ENCODE peak calls at places on chromosomes 16 and 17, in eight cellular contexts. X is A549, S is SJCRH30, W is HAP-1, J is AG09309, V is foreskin fibroblast, I is AG04450, H is fibroblast of pulmonary artery. L is an unnamed sample.

GRCh38 chr17:65278050-65278819 is 141.1 kb downstream of the RGS9 start:
- DNase-seq in X (peak), S (peak), W (peak), J (no peak), V (peak), I (no peak), H (peak), L (peak)

GRCh38 chr17:55152236-55152635 is 112.5 kb upstream of the HLF start:
- DNase-seq in X (no peak), S (no peak), W (no peak), J (no peak), V (no peak), I (no peak), H (peak), L (peak)

GRCh38 chr17:37770631-37771518 is 26.0 kb upstream of the HNF1B start:
- DNase-seq in X (peak), S (peak), W (peak), J (no peak), V (peak), I (no peak), H (peak), L (peak)

GRCh38 chr17:9235346-9235745 is 214.0 kb downstream of the NTN1 start:
- DNase-seq in X (no peak), S (no peak), W (no peak), J (no peak), V (no peak), I (no peak), H (no peak), L (no peak)

GRCh38 chr17:81910840-81911276 is 341 bp downstream of the PCYT2 start:
- DNase-seq in X (no peak), S (peak), W (peak), J (no peak), V (peak), I (no peak), H (no peak), L (no peak)

GRCh38 chr17:63914471-63914870 is 3.4 kb upstream of the CSHL1 start:
- DNase-seq in X (no peak), S (no peak), W (no peak), J (no peak), V (no peak), I (no peak), H (no peak), L (no peak)

GRCh38 chr16:28311913-28312312 is 19.6 kb downstream of the SBK1 start:
- DNase-seq in X (no peak), S (no peak), W (no peak), J (no peak), V (no peak), I (no peak), H (no peak), L (no peak)

GRCh38 chr17:54870671-54871175 is 29.9 kb upstream of the TOM1L1 start:
- DNase-seq in X (no peak), S (no peak), W (no peak), J (no peak), V (no peak), I (no peak), H (no peak), L (no peak)

GRCh38 chr17:41360291-41360995 is 9.2 kb downstream of the KRT33B start:
- DNase-seq in X (no peak), S (no peak), W (no peak), J (peak), V (peak), I (no peak), H (peak), L (peak)

GRCh38 chr17:82116246-82116645 is 18.2 kb upstream of the FASN start:
- DNase-seq in X (no peak), S (no peak), W (no peak), J (no peak), V (no peak), I (no peak), H (no peak), L (no peak)

GRCh38 chr16:14527411-14528044 is 102.5 kb downstream of the PARN start:
- DNase-seq in X (peak), S (no peak), W (no peak), J (peak), V (peak), I (peak), H (peak), L (peak)

GRCh38 chr16:70162041-70162451 is 11.5 kb upstream of the CLEC18C start:
- DNase-seq in X (peak), S (no peak), W (peak), J (no peak), V (peak), I (peak), H (peak), L (peak)

GRCh38 chr17:28575126-28575795 is 1.4 kb downstream of the ALDOC start:
- DNase-seq in X (no peak), S (no peak), W (no peak), J (no peak), V (peak), I (no peak), H (no peak), L (no peak)

GRCh38 chr17:42251115-42251514 is 25.1 kb downstream of the STAT5B start:
- DNase-seq in X (peak), S (no peak), W (no peak), J (no peak), V (peak), I (no peak), H (peak), L (no peak)

GRCh38 chr16:57826706-57827625 is 24.7 kb upstream of the KIFC3 start:
- DNase-seq in X (no peak), S (peak), W (no peak), J (no peak), V (peak), I (no peak), H (no peak), L (no peak)

GRCh38 chr17:82231562-82232321 is 2.9 kb downstream of the SLC16A3 start:
- DNase-seq in X (peak), S (no peak), W (peak), J (no peak), V (peak), I (no peak), H (peak), L (no peak)

GRCh38 chr17:63945851-63946439 is 13.8 kb upstream of the CD79B start:
- DNase-seq in X (no peak), S (no peak), W (no peak), J (no peak), V (no peak), I (no peak), H (no peak), L (no peak)

GRCh38 chr17:2704890-2705248 is 6.7 kb downstream of the CLUH start:
- DNase-seq in X (no peak), S (no peak), W (no peak), J (no peak), V (no peak), I (no peak), H (no peak), L (no peak)

GRCh38 chr17:57949649-57950048 is 5.6 kb downstream of the CUEDC1 start:
- DNase-seq in X (peak), S (no peak), W (no peak), J (no peak), V (peak), I (no peak), H (no peak), L (no peak)

GRCh38 chr17:7471729-7472128 is 7.7 kb downstream of the ZBTB4 start:
- DNase-seq in X (no peak), S (no peak), W (no peak), J (no peak), V (no peak), I (no peak), H (no peak), L (no peak)

GRCh38 chr16:58501242-58502131 is 1.5 kb downstream of the NDRG4 start:
- DNase-seq in X (no peak), S (peak), W (no peak), J (no peak), V (no peak), I (no peak), H (no peak), L (no peak)

GRCh38 chr17:59329558-59330313 is 1.7 kb upstream of the YPEL2 start:
- DNase-seq in X (peak), S (peak), W (peak), J (peak), V (peak), I (peak), H (peak), L (peak)

GRCh38 chr17:59331929-59332889 is 754 bp downstream of the YPEL2 start:
- DNase-seq in X (no peak), S (peak), W (peak), J (no peak), V (peak), I (no peak), H (peak), L (no peak)

GRCh38 chr17:59332890-59333377 is 1.5 kb downstream of the YPEL2 start:
- DNase-seq in X (no peak), S (no peak), W (no peak), J (no peak), V (peak), I (no peak), H (peak), L (no peak)

GRCh38 chr17:59330314-59330942 is 1.0 kb upstream of the YPEL2 start:
- DNase-seq in X (peak), S (no peak), W (no peak), J (no peak), V (peak), I (no peak), H (no peak), L (no peak)

GRCh38 chr17:59331129-59331928 is at the start of gene YPEL2:
- DNase-seq in X (peak), S (peak), W (peak), J (peak), V (peak), I (peak), H (peak), L (peak)
- H3K4me3 ChIP-seq in X (peak), S (peak), W (peak), J (peak), V (peak), I (peak), H (peak), L (peak)

DNA sequence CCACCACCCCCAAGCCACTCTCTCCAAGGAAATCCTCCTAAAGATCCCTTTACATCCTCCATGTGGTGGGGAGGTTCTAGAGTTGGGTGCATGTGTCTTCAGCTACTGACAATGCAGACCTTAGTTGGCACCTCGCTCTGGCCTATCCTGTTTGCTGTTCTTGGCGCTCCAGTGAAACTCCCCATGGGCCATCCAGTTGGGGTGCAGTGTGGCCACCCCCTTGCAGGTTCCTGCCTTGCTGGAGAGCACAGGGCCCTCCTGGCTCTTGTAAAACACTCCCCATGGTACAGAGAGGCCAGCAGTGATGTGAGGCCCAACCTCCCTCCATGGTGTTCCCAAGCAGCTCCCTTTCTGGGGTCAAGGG is 22.7 kb upstream of the STH start:
- DNase-seq in X (no peak), S (no peak), W (no peak), J (no peak), V (no peak), I (no peak), H (no peak), L (no peak)
- H3K4me3 ChIP-seq in X (no peak), S (no peak), W (no peak), J (no peak), V (no peak), I (no peak), H (no peak), L (no peak)

DNA sequence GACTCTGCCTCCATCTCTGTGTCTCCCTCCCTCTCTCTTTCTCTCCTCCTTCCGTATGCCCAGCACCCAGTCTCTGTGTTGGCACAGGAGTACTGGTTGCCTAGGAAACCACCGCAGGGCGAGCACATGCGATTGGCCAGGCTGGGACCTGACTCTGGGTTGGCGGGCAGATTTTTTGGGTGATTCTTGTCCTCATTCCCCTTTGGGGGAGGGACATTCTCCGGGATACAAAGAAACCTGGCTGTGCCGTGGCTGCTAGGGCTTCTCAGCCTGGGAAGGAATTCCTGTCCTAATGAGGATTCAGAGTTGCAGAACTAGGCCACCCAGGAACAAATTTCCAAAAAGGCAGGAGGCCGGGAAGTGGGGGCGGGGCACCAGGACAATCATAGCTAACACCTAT is 168.9 kb downstream of the SHISA9 start:
- DNase-seq in X (no peak), S (no peak), W (no peak), J (no peak), V (no peak), I (no peak), H (no peak), L (no peak)
- H3K4me3 ChIP-seq in X (no peak), S (no peak), W (no peak), J (no peak), V (no peak), I (no peak), H (no peak), L (no peak)

GRCh38 chr17:48970224-48970623 is 1.8 kb upstream of the GIP start:
- DNase-seq in X (peak), S (peak), W (peak), J (no peak), V (peak), I (no peak), H (peak), L (no peak)

GRCh38 chr17:48973806-48974205 is 5.4 kb upstream of the GIP start:
- DNase-seq in X (no peak), S (no peak), W (no peak), J (no peak), V (no peak), I (no peak), H (no peak), L (no peak)

GRCh38 chr17:48970865-48971687 is 2.7 kb upstream of the GIP start:
- DNase-seq in X (peak), S (no peak), W (no peak), J (no peak), V (no peak), I (no peak), H (no peak), L (no peak)

DNA sequence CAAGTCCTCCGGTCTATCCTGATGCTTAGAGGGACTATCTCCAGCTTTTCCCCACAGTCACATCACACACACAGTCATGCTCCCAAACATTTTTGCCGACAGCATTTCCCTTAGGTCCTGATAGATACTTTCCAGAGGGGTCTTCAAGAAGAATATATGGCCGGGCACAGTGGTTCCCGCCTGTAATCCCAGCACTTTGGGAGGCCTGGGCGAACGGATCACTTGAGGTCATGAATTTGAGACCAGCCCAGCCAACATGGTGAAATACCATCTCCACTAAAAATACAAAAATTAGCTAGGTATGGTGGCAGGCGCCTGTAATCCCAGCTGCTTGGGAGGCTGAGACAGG is 4.3 kb upstream of the GIP start:
- DNase-seq in X (no peak), S (no peak), W (no peak), J (no peak), V (no peak), I (no peak), H (no peak), L (no peak)
- H3K4me3 ChIP-seq in X (peak), S (peak), W (no peak), J (no peak), V (no peak), I (no peak), H (peak), L (peak)

DNA sequence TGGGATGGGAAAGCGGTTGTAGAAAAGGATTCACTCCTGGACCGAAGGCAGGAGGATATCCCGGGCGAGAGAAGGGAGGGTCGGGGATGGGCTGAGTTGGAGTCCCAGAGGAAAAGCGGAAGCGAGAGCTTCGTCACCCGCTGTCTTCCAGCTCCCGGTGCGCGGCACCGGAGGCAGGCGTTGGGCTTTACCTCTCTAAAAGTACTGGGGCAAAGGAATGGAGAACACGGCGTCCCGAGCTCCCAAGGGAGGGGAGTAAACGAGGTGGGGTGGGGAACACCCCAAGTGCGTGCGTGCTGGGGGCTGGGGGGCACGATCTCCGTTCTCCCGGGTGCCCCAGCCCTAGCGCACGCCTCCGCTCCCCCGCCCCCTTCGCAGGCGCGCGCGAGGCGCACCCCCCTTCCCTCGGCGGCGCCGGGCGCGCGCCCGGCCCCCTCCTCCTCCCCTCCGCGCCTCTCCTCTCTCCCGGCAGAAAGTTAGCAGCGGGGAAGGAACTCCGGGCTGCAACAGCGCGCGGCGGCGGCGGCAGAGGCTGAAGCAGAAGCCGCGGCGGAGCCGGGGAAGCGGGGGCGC is at the start of gene HS3ST4:
- DNase-seq in X (no peak), S (no peak), W (no peak), J (no peak), V (no peak), I (no peak), H (no peak), L (no peak)
- H3K4me3 ChIP-seq in X (peak), S (no peak), W (no peak), J (no peak), V (no peak), I (no peak), H (no peak), L (no peak)

GRCh38 chr17:79991140-79991923 is 44.3 kb downstream of the TBC1D16 start:
- DNase-seq in X (peak), S (peak), W (peak), J (peak), V (peak), I (peak), H (peak), L (peak)
- H3K4me3 ChIP-seq in X (peak), S (peak), W (no peak), J (peak), V (peak), I (no peak), H (peak), L (peak)

L was measured in astrocyte.